ENCODE peak calls at places on chromosomes 1 and 21, in eight cellular contexts. One of them, this sample, is unnamed.

GRCh38 chr1:182174202-182174855 is 112.8 kb upstream of the ZNF648 start:
- DNase-seq in GM03348: no peak
- DNase-seq in Daoy: no peak
- DNase-seq in activated CD4-positive, alpha-beta T cell treated with anti-CD3 and anti-CD28 coated beads, Interleukin-2, amount 10 ng/mL, durations not matched to agents 7 days and 5 days: no peak
- DNase-seq in naive thymus-derived CD8-positive, alpha-beta T cell: no peak
- DNase-seq in endothelial cell: peak; percentile 14
- DNase-seq in neural progenitor cell: no peak
- DNase-seq in stimulated activated CD8-positive, alpha-beta memory T cell treated with anti-CD3 and anti-CD28 coated beads, Interleukin-12 subunit alpha, Interleukin-12 subunit beta, amount 100 ng/mL, for 4 hours: no peak
- DNase-seq in this sample: no peak

GRCh38 chr1:73205294-73205973 is 923.1 kb upstream of the NEGR1 start:
- DNase-seq in GM03348: no peak
- DNase-seq in Daoy: no peak
- DNase-seq in activated CD4-positive, alpha-beta T cell treated with anti-CD3 and anti-CD28 coated beads, Interleukin-2, amount 10 ng/mL, durations not matched to agents 7 days and 5 days: no peak
- DNase-seq in naive thymus-derived CD8-positive, alpha-beta T cell: no peak
- DNase-seq in endothelial cell: no peak
- DNase-seq in neural progenitor cell: peak; percentile 33
- DNase-seq in stimulated activated CD8-positive, alpha-beta memory T cell treated with anti-CD3 and anti-CD28 coated beads, Interleukin-12 subunit alpha, Interleukin-12 subunit beta, amount 100 ng/mL, for 4 hours: no peak
- DNase-seq in this sample: no peak

GRCh38 chr1:3497521-3497920 is 43.1 kb downstream of the ARHGEF16 start:
- DNase-seq in GM03348: no peak
- DNase-seq in Daoy: no peak
- DNase-seq in activated CD4-positive, alpha-beta T cell treated with anti-CD3 and anti-CD28 coated beads, Interleukin-2, amount 10 ng/mL, durations not matched to agents 7 days and 5 days: no peak
- DNase-seq in naive thymus-derived CD8-positive, alpha-beta T cell: no peak
- DNase-seq in endothelial cell: no peak
- DNase-seq in neural progenitor cell: no peak
- DNase-seq in stimulated activated CD8-positive, alpha-beta memory T cell treated with anti-CD3 and anti-CD28 coated beads, Interleukin-12 subunit alpha, Interleukin-12 subunit beta, amount 100 ng/mL, for 4 hours: no peak
- DNase-seq in this sample: no peak

GRCh38 chr1:25899792-25900191 is 6.4 kb downstream of the STMN1 start:
- DNase-seq in GM03348: no peak
- DNase-seq in Daoy: no peak
- DNase-seq in activated CD4-positive, alpha-beta T cell treated with anti-CD3 and anti-CD28 coated beads, Interleukin-2, amount 10 ng/mL, durations not matched to agents 7 days and 5 days: no peak
- DNase-seq in naive thymus-derived CD8-positive, alpha-beta T cell: no peak
- DNase-seq in endothelial cell: no peak
- DNase-seq in neural progenitor cell: no peak
- DNase-seq in stimulated activated CD8-positive, alpha-beta memory T cell treated with anti-CD3 and anti-CD28 coated beads, Interleukin-12 subunit alpha, Interleukin-12 subunit beta, amount 100 ng/mL, for 4 hours: no peak
- DNase-seq in this sample: no peak

GRCh38 chr1:9111957-9112356 is 16.9 kb downstream of the GPR157 start:
- DNase-seq in GM03348: no peak
- DNase-seq in Daoy: no peak
- DNase-seq in activated CD4-positive, alpha-beta T cell treated with anti-CD3 and anti-CD28 coated beads, Interleukin-2, amount 10 ng/mL, durations not matched to agents 7 days and 5 days: peak; percentile 28
- DNase-seq in naive thymus-derived CD8-positive, alpha-beta T cell: no peak
- DNase-seq in endothelial cell: no peak
- DNase-seq in neural progenitor cell: no peak
- DNase-seq in stimulated activated CD8-positive, alpha-beta memory T cell treated with anti-CD3 and anti-CD28 coated beads, Interleukin-12 subunit alpha, Interleukin-12 subunit beta, amount 100 ng/mL, for 4 hours: no peak
- DNase-seq in this sample: no peak

GRCh38 chr1:65002508-65003315 is 36.4 kb upstream of the JAK1 start:
- DNase-seq in GM03348: peak; percentile 92
- DNase-seq in Daoy: peak; percentile 90
- DNase-seq in activated CD4-positive, alpha-beta T cell treated with anti-CD3 and anti-CD28 coated beads, Interleukin-2, amount 10 ng/mL, durations not matched to agents 7 days and 5 days: peak; percentile 56
- DNase-seq in naive thymus-derived CD8-positive, alpha-beta T cell: peak; percentile 80
- DNase-seq in endothelial cell: peak; percentile 63
- DNase-seq in neural progenitor cell: peak; percentile 87
- DNase-seq in stimulated activated CD8-positive, alpha-beta memory T cell treated with anti-CD3 and anti-CD28 coated beads, Interleukin-12 subunit alpha, Interleukin-12 subunit beta, amount 100 ng/mL, for 4 hours: peak; percentile 65
- DNase-seq in this sample: peak; percentile 66

GRCh38 chr21:44370027-44370735 is 16.8 kb downstream of the TRPM2 start:
- DNase-seq in GM03348: no peak
- DNase-seq in Daoy: peak; percentile 65
- DNase-seq in activated CD4-positive, alpha-beta T cell treated with anti-CD3 and anti-CD28 coated beads, Interleukin-2, amount 10 ng/mL, durations not matched to agents 7 days and 5 days: no peak
- DNase-seq in naive thymus-derived CD8-positive, alpha-beta T cell: no peak
- DNase-seq in endothelial cell: no peak
- DNase-seq in neural progenitor cell: peak; percentile 79
- DNase-seq in stimulated activated CD8-positive, alpha-beta memory T cell treated with anti-CD3 and anti-CD28 coated beads, Interleukin-12 subunit alpha, Interleukin-12 subunit beta, amount 100 ng/mL, for 4 hours: no peak
- DNase-seq in this sample: no peak

GRCh38 chr1:117669572-117669971 is 63.7 kb downstream of the TENT5C start:
- DNase-seq in GM03348: no peak
- DNase-seq in Daoy: no peak
- DNase-seq in activated CD4-positive, alpha-beta T cell treated with anti-CD3 and anti-CD28 coated beads, Interleukin-2, amount 10 ng/mL, durations not matched to agents 7 days and 5 days: no peak
- DNase-seq in naive thymus-derived CD8-positive, alpha-beta T cell: no peak
- DNase-seq in endothelial cell: no peak
- DNase-seq in neural progenitor cell: no peak
- DNase-seq in stimulated activated CD8-positive, alpha-beta memory T cell treated with anti-CD3 and anti-CD28 coated beads, Interleukin-12 subunit alpha, Interleukin-12 subunit beta, amount 100 ng/mL, for 4 hours: no peak
- DNase-seq in this sample: no peak

GRCh38 chr1:233485385-233485784 is 128.5 kb upstream of the KCNK1 start:
- DNase-seq in GM03348: no peak
- DNase-seq in Daoy: no peak
- DNase-seq in activated CD4-positive, alpha-beta T cell treated with anti-CD3 and anti-CD28 coated beads, Interleukin-2, amount 10 ng/mL, durations not matched to agents 7 days and 5 days: no peak
- DNase-seq in naive thymus-derived CD8-positive, alpha-beta T cell: no peak
- DNase-seq in endothelial cell: no peak
- DNase-seq in neural progenitor cell: no peak
- DNase-seq in stimulated activated CD8-positive, alpha-beta memory T cell treated with anti-CD3 and anti-CD28 coated beads, Interleukin-12 subunit alpha, Interleukin-12 subunit beta, amount 100 ng/mL, for 4 hours: no peak
- DNase-seq in this sample: no peak

GRCh38 chr1:3817138-3817740 is 20.9 kb upstream of the LRRC47 start:
- DNase-seq in GM03348: no peak
- DNase-seq in Daoy: no peak
- DNase-seq in activated CD4-positive, alpha-beta T cell treated with anti-CD3 and anti-CD28 coated beads, Interleukin-2, amount 10 ng/mL, durations not matched to agents 7 days and 5 days: no peak
- DNase-seq in naive thymus-derived CD8-positive, alpha-beta T cell: peak; percentile 50
- DNase-seq in endothelial cell: no peak
- DNase-seq in neural progenitor cell: no peak
- DNase-seq in stimulated activated CD8-positive, alpha-beta memory T cell treated with anti-CD3 and anti-CD28 coated beads, Interleukin-12 subunit alpha, Interleukin-12 subunit beta, amount 100 ng/mL, for 4 hours: no peak
- DNase-seq in this sample: no peak

GRCh38 chr1:40648928-40649591 is 16.4 kb downstream of the RIMS3 start:
- DNase-seq in GM03348: no peak
- DNase-seq in Daoy: no peak
- DNase-seq in activated CD4-positive, alpha-beta T cell treated with anti-CD3 and anti-CD28 coated beads, Interleukin-2, amount 10 ng/mL, durations not matched to agents 7 days and 5 days: no peak
- DNase-seq in naive thymus-derived CD8-positive, alpha-beta T cell: no peak
- DNase-seq in endothelial cell: no peak
- DNase-seq in neural progenitor cell: no peak
- DNase-seq in stimulated activated CD8-positive, alpha-beta memory T cell treated with anti-CD3 and anti-CD28 coated beads, Interleukin-12 subunit alpha, Interleukin-12 subunit beta, amount 100 ng/mL, for 4 hours: no peak
- DNase-seq in this sample: no peak

GRCh38 chr1:240582953-240583352 is 29.0 kb downstream of the GREM2 start:
- DNase-seq in GM03348: peak; percentile 55
- DNase-seq in Daoy: no peak
- DNase-seq in activated CD4-positive, alpha-beta T cell treated with anti-CD3 and anti-CD28 coated beads, Interleukin-2, amount 10 ng/mL, durations not matched to agents 7 days and 5 days: no peak
- DNase-seq in naive thymus-derived CD8-positive, alpha-beta T cell: no peak
- DNase-seq in endothelial cell: no peak
- DNase-seq in neural progenitor cell: no peak
- DNase-seq in stimulated activated CD8-positive, alpha-beta memory T cell treated with anti-CD3 and anti-CD28 coated beads, Interleukin-12 subunit alpha, Interleukin-12 subunit beta, amount 100 ng/mL, for 4 hours: no peak
- DNase-seq in this sample: no peak

GRCh38 chr1:18743233-18743632 is 112.6 kb downstream of the PAX7 start:
- DNase-seq in GM03348: no peak
- DNase-seq in Daoy: no peak
- DNase-seq in activated CD4-positive, alpha-beta T cell treated with anti-CD3 and anti-CD28 coated beads, Interleukin-2, amount 10 ng/mL, durations not matched to agents 7 days and 5 days: no peak
- DNase-seq in naive thymus-derived CD8-positive, alpha-beta T cell: no peak
- DNase-seq in endothelial cell: no peak
- DNase-seq in neural progenitor cell: peak; percentile 45
- DNase-seq in stimulated activated CD8-positive, alpha-beta memory T cell treated with anti-CD3 and anti-CD28 coated beads, Interleukin-12 subunit alpha, Interleukin-12 subunit beta, amount 100 ng/mL, for 4 hours: no peak
- DNase-seq in this sample: no peak

GRCh38 chr1:204572923-204573562 is 56.8 kb downstream of the MDM4 start:
- DNase-seq in GM03348: no peak
- DNase-seq in Daoy: no peak
- DNase-seq in activated CD4-positive, alpha-beta T cell treated with anti-CD3 and anti-CD28 coated beads, Interleukin-2, amount 10 ng/mL, durations not matched to agents 7 days and 5 days: no peak
- DNase-seq in naive thymus-derived CD8-positive, alpha-beta T cell: no peak
- DNase-seq in endothelial cell: no peak
- DNase-seq in neural progenitor cell: no peak
- DNase-seq in stimulated activated CD8-positive, alpha-beta memory T cell treated with anti-CD3 and anti-CD28 coated beads, Interleukin-12 subunit alpha, Interleukin-12 subunit beta, amount 100 ng/mL, for 4 hours: no peak
- DNase-seq in this sample: no peak

GRCh38 chr1:35175067-35176001 is 17.6 kb downstream of the SFPQ start:
- DNase-seq in GM03348: no peak
- DNase-seq in Daoy: no peak
- DNase-seq in activated CD4-positive, alpha-beta T cell treated with anti-CD3 and anti-CD28 coated beads, Interleukin-2, amount 10 ng/mL, durations not matched to agents 7 days and 5 days: no peak
- DNase-seq in naive thymus-derived CD8-positive, alpha-beta T cell: no peak
- DNase-seq in endothelial cell: no peak
- DNase-seq in neural progenitor cell: no peak
- DNase-seq in stimulated activated CD8-positive, alpha-beta memory T cell treated with anti-CD3 and anti-CD28 coated beads, Interleukin-12 subunit alpha, Interleukin-12 subunit beta, amount 100 ng/mL, for 4 hours: no peak
- DNase-seq in this sample: no peak

GRCh38 chr1:89576016-89576415 is 51.4 kb downstream of the LRRC8B start:
- DNase-seq in GM03348: no peak
- DNase-seq in Daoy: no peak
- DNase-seq in activated CD4-positive, alpha-beta T cell treated with anti-CD3 and anti-CD28 coated beads, Interleukin-2, amount 10 ng/mL, durations not matched to agents 7 days and 5 days: no peak
- DNase-seq in naive thymus-derived CD8-positive, alpha-beta T cell: no peak
- DNase-seq in endothelial cell: no peak
- DNase-seq in neural progenitor cell: peak; percentile 81
- DNase-seq in stimulated activated CD8-positive, alpha-beta memory T cell treated with anti-CD3 and anti-CD28 coated beads, Interleukin-12 subunit alpha, Interleukin-12 subunit beta, amount 100 ng/mL, for 4 hours: no peak
- DNase-seq in this sample: no peak

GRCh38 chr1:221729771-221730170 is 12.1 kb downstream of the DUSP10 start:
- DNase-seq in GM03348: no peak
- DNase-seq in Daoy: no peak
- DNase-seq in activated CD4-positive, alpha-beta T cell treated with anti-CD3 and anti-CD28 coated beads, Interleukin-2, amount 10 ng/mL, durations not matched to agents 7 days and 5 days: no peak
- DNase-seq in naive thymus-derived CD8-positive, alpha-beta T cell: no peak
- DNase-seq in endothelial cell: no peak
- DNase-seq in neural progenitor cell: no peak
- DNase-seq in stimulated activated CD8-positive, alpha-beta memory T cell treated with anti-CD3 and anti-CD28 coated beads, Interleukin-12 subunit alpha, Interleukin-12 subunit beta, amount 100 ng/mL, for 4 hours: no peak
- DNase-seq in this sample: no peak

GRCh38 chr1:46819335-46819734 is 20.5 kb downstream of the CYP4B1 start:
- DNase-seq in GM03348: no peak
- DNase-seq in Daoy: no peak
- DNase-seq in activated CD4-positive, alpha-beta T cell treated with anti-CD3 and anti-CD28 coated beads, Interleukin-2, amount 10 ng/mL, durations not matched to agents 7 days and 5 days: no peak
- DNase-seq in naive thymus-derived CD8-positive, alpha-beta T cell: no peak
- DNase-seq in endothelial cell: no peak
- DNase-seq in neural progenitor cell: no peak
- DNase-seq in stimulated activated CD8-positive, alpha-beta memory T cell treated with anti-CD3 and anti-CD28 coated beads, Interleukin-12 subunit alpha, Interleukin-12 subunit beta, amount 100 ng/mL, for 4 hours: no peak
- DNase-seq in this sample: no peak

GRCh38 chr1:78044796-78045599 is 768 bp upstream of the GIPC2 start:
- DNase-seq in GM03348: no peak
- DNase-seq in Daoy: no peak
- DNase-seq in activated CD4-positive, alpha-beta T cell treated with anti-CD3 and anti-CD28 coated beads, Interleukin-2, amount 10 ng/mL, durations not matched to agents 7 days and 5 days: no peak
- DNase-seq in naive thymus-derived CD8-positive, alpha-beta T cell: no peak
- DNase-seq in endothelial cell: peak; percentile 30
- DNase-seq in neural progenitor cell: no peak
- DNase-seq in stimulated activated CD8-positive, alpha-beta memory T cell treated with anti-CD3 and anti-CD28 coated beads, Interleukin-12 subunit alpha, Interleukin-12 subunit beta, amount 100 ng/mL, for 4 hours: no peak
- DNase-seq in this sample: no peak

GRCh38 chr1:11738783-11739182 is 2.8 kb downstream of the AGTRAP start:
- DNase-seq in GM03348: no peak
- DNase-seq in Daoy: no peak
- DNase-seq in activated CD4-positive, alpha-beta T cell treated with anti-CD3 and anti-CD28 coated beads, Interleukin-2, amount 10 ng/mL, durations not matched to agents 7 days and 5 days: no peak
- DNase-seq in naive thymus-derived CD8-positive, alpha-beta T cell: no peak
- DNase-seq in endothelial cell: no peak
- DNase-seq in neural progenitor cell: no peak
- DNase-seq in stimulated activated CD8-positive, alpha-beta memory T cell treated with anti-CD3 and anti-CD28 coated beads, Interleukin-12 subunit alpha, Interleukin-12 subunit beta, amount 100 ng/mL, for 4 hours: no peak
- DNase-seq in this sample: no peak

GRCh38 chr1:82932207-82932606 is 1066.7 kb downstream of the TTLL7 start:
- DNase-seq in GM03348: no peak
- DNase-seq in Daoy: no peak
- DNase-seq in activated CD4-positive, alpha-beta T cell treated with anti-CD3 and anti-CD28 coated beads, Interleukin-2, amount 10 ng/mL, durations not matched to agents 7 days and 5 days: no peak
- DNase-seq in naive thymus-derived CD8-positive, alpha-beta T cell: no peak
- DNase-seq in endothelial cell: no peak
- DNase-seq in neural progenitor cell: no peak
- DNase-seq in stimulated activated CD8-positive, alpha-beta memory T cell treated with anti-CD3 and anti-CD28 coated beads, Interleukin-12 subunit alpha, Interleukin-12 subunit beta, amount 100 ng/mL, for 4 hours: no peak
- DNase-seq in this sample: no peak

GRCh38 chr1:230883964-230884363 is 15.6 kb upstream of the C1orf198 start:
- DNase-seq in GM03348: peak; percentile 55
- DNase-seq in Daoy: no peak
- DNase-seq in activated CD4-positive, alpha-beta T cell treated with anti-CD3 and anti-CD28 coated beads, Interleukin-2, amount 10 ng/mL, durations not matched to agents 7 days and 5 days: no peak
- DNase-seq in naive thymus-derived CD8-positive, alpha-beta T cell: no peak
- DNase-seq in endothelial cell: no peak
- DNase-seq in neural progenitor cell: no peak
- DNase-seq in stimulated activated CD8-positive, alpha-beta memory T cell treated with anti-CD3 and anti-CD28 coated beads, Interleukin-12 subunit alpha, Interleukin-12 subunit beta, amount 100 ng/mL, for 4 hours: no peak
- DNase-seq in this sample: no peak

GRCh38 chr1:171873664-171874063 is 32.4 kb downstream of the DNM3 start:
- DNase-seq in GM03348: no peak
- DNase-seq in Daoy: no peak
- DNase-seq in activated CD4-positive, alpha-beta T cell treated with anti-CD3 and anti-CD28 coated beads, Interleukin-2, amount 10 ng/mL, durations not matched to agents 7 days and 5 days: no peak
- DNase-seq in naive thymus-derived CD8-positive, alpha-beta T cell: no peak
- DNase-seq in endothelial cell: no peak
- DNase-seq in neural progenitor cell: no peak
- DNase-seq in stimulated activated CD8-positive, alpha-beta memory T cell treated with anti-CD3 and anti-CD28 coated beads, Interleukin-12 subunit alpha, Interleukin-12 subunit beta, amount 100 ng/mL, for 4 hours: no peak
- DNase-seq in this sample: no peak

GRCh38 chr1:70818391-70818790 is 229.2 kb downstream of the PTGER3 start:
- DNase-seq in GM03348: peak; percentile 9
- DNase-seq in Daoy: no peak
- DNase-seq in activated CD4-positive, alpha-beta T cell treated with anti-CD3 and anti-CD28 coated beads, Interleukin-2, amount 10 ng/mL, durations not matched to agents 7 days and 5 days: no peak
- DNase-seq in naive thymus-derived CD8-positive, alpha-beta T cell: no peak
- DNase-seq in endothelial cell: no peak
- DNase-seq in neural progenitor cell: no peak
- DNase-seq in stimulated activated CD8-positive, alpha-beta memory T cell treated with anti-CD3 and anti-CD28 coated beads, Interleukin-12 subunit alpha, Interleukin-12 subunit beta, amount 100 ng/mL, for 4 hours: no peak
- DNase-seq in this sample: no peak